ENCODE peak calls at places on chromosomes 13 and 19, in five cellular contexts. B, X, T, D and J are unnamed samples.

GRCh38 chr19:3361384-3362216 is 4.8 kb upstream of the NFIC start:
- DNase-seq in X (no peak), B (no peak), D (no peak), T (no peak), J (no peak)

GRCh38 chr13:40665061-40665753 is 1.2 kb downstream of the FOXO1 start:
- DNase-seq in B (no peak), T (peak; percentile 81), X (no peak), D (peak; percentile 90), J (peak; percentile 74)

GRCh38 chr13:58994778-58995177 is 1169.0 kb downstream of the DIAPH3 start:
- DNase-seq in B (peak; percentile 11), T (no peak), D (no peak), X (no peak), J (no peak)

GRCh38 chr13:86447479-86447878 is 648.3 kb upstream of the SLITRK6 start:
- DNase-seq in B (no peak), X (no peak), T (no peak), D (no peak), J (no peak)

GRCh38 chr13:24267283-24267682 is 42.1 kb upstream of the C1QTNF9 start:
- DNase-seq in B (peak; percentile 6), D (no peak), T (no peak), X (no peak), J (no peak)

GRCh38 chr19:45069056-45069455 is 7.2 kb downstream of the ZNF296 start:
- DNase-seq in B (peak; percentile 18), D (no peak), T (no peak), X (no peak), J (peak; percentile 51)

GRCh38 chr19:16180611-16181010 is 4.6 kb upstream of the FAM32A start:
- DNase-seq in T (no peak), D (no peak), B (peak; percentile 84), X (no peak), J (no peak)

GRCh38 chr13:94558721-94559120 is 37.2 kb downstream of the TGDS start:
- DNase-seq in X (no peak), B (peak; percentile 16), D (no peak), T (no peak), J (no peak)

GRCh38 chr13:78660130-78660857 is 1.3 kb upstream of the OBI1 start:
- DNase-seq in T (no peak), B (peak; percentile 3), D (peak; percentile 77), X (no peak), J (peak; percentile 23)

GRCh38 chr13:41407380-41407779 is 50.0 kb upstream of the RGCC start:
- DNase-seq in B (peak; percentile 52), X (no peak), D (no peak), T (no peak), J (no peak)

GRCh38 chr13:43220873-43221578 is 197.6 kb downstream of the DNAJC15 start:
- DNase-seq in B (no peak), D (no peak), T (no peak), X (no peak), J (no peak)

GRCh38 chr19:5216141-5216847 is 124.3 kb downstream of the PTPRS start:
- DNase-seq in B (no peak), X (no peak), D (no peak), T (no peak), J (no peak)

GRCh38 chr13:41075034-41075433 is 13.7 kb downstream of the WBP4 start:
- DNase-seq in X (no peak), B (peak; percentile 9), T (no peak), D (no peak), J (no peak)

GRCh38 chr13:18946738-18947137 is 234.9 kb downstream of the TUBA3C start:
- DNase-seq in X (no peak), T (no peak), D (peak; percentile 70), B (no peak), J (no peak)

DNA sequence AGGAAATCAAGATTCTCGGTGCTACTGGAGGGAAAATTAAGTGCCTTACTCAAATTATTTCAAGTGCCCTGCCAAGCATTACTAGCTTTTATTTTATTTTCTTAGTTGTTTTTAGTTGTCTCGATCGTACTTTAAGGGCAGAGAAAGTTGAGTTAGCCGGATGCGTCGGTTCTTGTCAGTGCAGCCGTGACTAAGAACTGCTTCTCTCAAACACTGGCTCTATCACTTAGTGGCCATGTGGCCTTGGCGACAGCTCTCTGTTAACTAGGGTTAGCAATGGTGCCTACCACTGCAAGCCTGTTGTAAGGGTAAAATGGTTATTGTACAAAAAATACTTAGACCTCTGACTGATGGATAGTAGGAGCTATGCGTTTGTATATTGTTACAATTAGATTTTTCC is 227.8 kb downstream of the KATNAL1 start:
- DNase-seq in T (no peak), X (no peak), D (no peak), B (no peak), J (no peak)
- H3K4me1 ChIP-seq in T (no peaks in the 10 kb centered on the region), X (no peaks in the 10 kb centered on the region), D (no peaks in the 10 kb centered on the region), B (no peaks in the 10 kb centered on the region), J (no peaks in the 10 kb centered on the region)

GRCh38 chr19:34171539-34171876 is 796 bp upstream of the LSM14A start:
- DNase-seq in X (no peak), D (no peak), T (no peak), B (peak; percentile 83), J (no peak)

GRCh38 chr19:34173145-34173956 is 1.0 kb downstream of the LSM14A start:
- DNase-seq in B (peak; percentile 64), X (no peak), T (no peak), D (peak; percentile 76), J (peak; percentile 64)

GRCh38 chr19:34171877-34172660 is at the start of gene LSM14A:
- DNase-seq in T (peak; percentile 99), D (peak; percentile 97), B (peak; percentile 88), X (peak; percentile 39), J (peak; percentile 95)

GRCh38 chr19:34176581-34176980 is 4.3 kb downstream of the LSM14A start:
- DNase-seq in B (no peak), D (no peak), X (no peak), T (no peak), J (no peak)

GRCh38 chr19:34172661-34173144 is 399 bp downstream of the LSM14A start:
- DNase-seq in T (peak; percentile 73), B (no peak), X (no peak), D (peak; percentile 91), J (peak; percentile 34)
- H3K4me1 ChIP-seq in T (peaks cover 45% of the 10 kb centered on the region), B (peaks cover 8% of the 10 kb centered on the region), X (peaks cover 40% of the 10 kb centered on the region), D (peaks cover 52% of the 10 kb centered on the region), J (peaks cover 38% of the 10 kb centered on the region)

DNA sequence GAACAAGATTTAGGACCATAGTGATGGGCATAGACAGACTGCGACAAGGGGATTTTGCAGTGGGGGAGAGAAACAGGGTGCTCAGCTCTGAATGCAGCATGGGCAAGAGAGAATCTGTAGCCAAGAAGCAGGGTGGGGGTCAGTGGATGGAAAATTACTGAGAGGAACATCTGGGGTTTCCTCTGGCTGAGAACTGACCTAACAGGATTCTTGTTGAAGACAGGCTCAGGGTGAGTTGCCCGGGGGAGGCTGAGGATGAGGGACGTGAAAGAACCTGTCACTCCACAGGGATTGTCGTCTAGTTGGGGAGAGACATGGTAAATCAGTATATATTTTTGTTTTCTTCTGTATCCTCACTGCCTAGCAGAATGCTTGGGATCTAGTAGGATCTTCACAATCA is 118.7 kb upstream of the PEG3 start:
- DNase-seq in B (no peak), X (no peak), T (no peak), D (no peak), J (no peak)
- H3K4me1 ChIP-seq in B (no peaks in the 10 kb centered on the region), X (no peaks in the 10 kb centered on the region), T (no peaks in the 10 kb centered on the region), D (no peaks in the 10 kb centered on the region), J (no peaks in the 10 kb centered on the region)

DNA sequence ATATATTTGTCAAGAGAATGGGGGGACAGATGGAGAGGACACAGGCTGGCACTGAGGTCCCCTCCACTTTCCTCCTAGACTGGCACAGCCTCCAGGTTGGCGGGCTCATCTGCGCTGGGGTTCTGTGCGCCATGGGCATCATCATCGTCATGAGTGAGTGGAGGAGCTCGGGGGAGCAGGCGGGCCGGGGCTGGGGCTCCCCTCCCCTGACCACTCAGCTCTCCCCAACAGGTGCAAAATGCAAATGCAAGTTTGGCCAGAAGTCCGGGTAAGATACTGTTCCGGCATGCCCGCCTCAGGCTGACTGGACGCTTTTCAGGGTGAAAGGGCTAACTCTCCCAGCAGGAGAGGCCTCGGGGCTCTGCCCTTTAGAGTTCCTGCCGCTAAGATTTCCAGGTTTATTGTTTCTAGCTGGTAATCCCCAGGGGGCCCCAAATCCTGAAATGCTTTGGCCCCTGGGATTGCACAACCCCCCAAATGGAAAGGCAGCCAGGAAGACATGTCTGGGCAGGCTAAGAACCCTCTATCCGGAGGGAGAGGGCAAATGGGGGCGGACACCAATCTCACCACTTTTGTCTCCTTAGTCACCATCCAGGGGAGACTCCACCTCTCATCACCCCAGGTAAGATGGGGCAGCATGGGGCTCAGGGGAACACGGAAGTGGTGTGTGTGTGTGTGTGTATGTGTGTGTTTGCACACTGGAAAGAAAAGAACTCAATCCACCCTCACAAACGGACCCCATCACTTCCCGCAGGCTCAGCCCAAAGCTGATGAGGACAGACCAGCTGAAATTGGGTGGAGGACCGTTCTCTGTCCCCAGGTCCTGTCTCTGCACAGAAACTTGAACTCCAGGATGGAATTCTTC is 7.3 kb downstream of the FXYD3 start:
- DNase-seq in T (no peak), B (no peak), D (no peak), X (no peak), J (no peak)
- H3K4me1 ChIP-seq in T (no peaks in the 10 kb centered on the region), B (peaks cover 13% of the 10 kb centered on the region), D (peaks cover 10% of the 10 kb centered on the region), X (peaks cover 8% of the 10 kb centered on the region), J (peaks cover 59% of the 10 kb centered on the region)